ENCODE peak calls at places on chromosomes 7 and 10, in five cellular contexts. N is vagina; X is NCI-H1092; B is activated naive CD4-positive, alpha-beta T cell; R is heart left ventricle. O is an unnamed sample.

GRCh38 chr7:25735674-25736242 is 416.2 kb upstream of the NFE2L3 start:
- DNase-seq in X (no peak), R (no peak), B (no peak), N (no peak), O (no peak)

GRCh38 chr10:17428616-17429097 is 25.7 kb downstream of the ST8SIA6 start:
- DNase-seq in N (no peak), X (no peak), B (peak; percentile 13), R (no peak), O (no peak)

GRCh38 chr7:150941351-150941982 is 36.7 kb downstream of the KCNH2 start:
- DNase-seq in B (no peak), X (no peak), N (no peak), R (no peak), O (no peak)

GRCh38 chr7:29464693-29465092 is 98.9 kb upstream of the PRR15 start:
- DNase-seq in N (no peak), X (no peak), B (no peak), R (no peak), O (no peak)

GRCh38 chr10:121306159-121306673 is 292.0 kb downstream of the FGFR2 start:
- DNase-seq in R (no peak), B (no peak), N (no peak), X (no peak), O (no peak)

GRCh38 chr10:112778579-112778978 is 171.5 kb upstream of the TCF7L2 start:
- DNase-seq in X (no peak), B (no peak), R (no peak), N (no peak), O (no peak)

GRCh38 chr7:29607889-29608288 is 44.3 kb downstream of the PRR15 start:
- DNase-seq in X (no peak), B (no peak), N (no peak), R (no peak), O (no peak)

GRCh38 chr10:129541748-129542487 is 74.9 kb downstream of the MGMT start:
- DNase-seq in R (no peak), N (no peak), B (no peak), X (no peak), O (no peak)

GRCh38 chr10:79068203-79068561 is 584 bp upstream of the ZMIZ1 start:
- DNase-seq in N (no peak), B (no peak), R (no peak), X (no peak), O (no peak)

GRCh38 chr10:90306187-90306586 is 551.7 kb downstream of the HTR7 start:
- DNase-seq in N (no peak), R (no peak), X (no peak), B (no peak), O (no peak)

GRCh38 chr7:1009747-1010146 is 26.8 kb downstream of the CYP2W1 start:
- DNase-seq in N (no peak), X (no peak), B (no peak), R (no peak), O (no peak)

GRCh38 chr7:69962077-69962855 is 364.0 kb downstream of the AUTS2 start:
- DNase-seq in B (no peak), N (no peak), R (peak; percentile 75), X (peak; percentile 73), O (no peak)

GRCh38 chr10:79946270-79947082 is 2.4 kb downstream of the SFTPD start:
- DNase-seq in B (no peak), X (no peak), R (no peak), N (peak; percentile 76), O (no peak)

GRCh38 chr10:128043259-128044045 is 82.8 kb downstream of the MKI67 start:
- DNase-seq in B (no peak), N (no peak), X (no peak), R (no peak), O (no peak)

GRCh38 chr10:116748041-116748440 is 5.7 kb upstream of the HSPA12A start:
- DNase-seq in B (no peak), N (no peak), R (no peak), X (no peak), O (no peak)

GRCh38 chr7:37732253-37732652 is 48.7 kb downstream of the GPR141 start:
- DNase-seq in N (no peak), R (peak; percentile 49), B (no peak), X (no peak), O (peak; percentile 70)

GRCh38 chr7:145534301-145534700 is 582.3 kb upstream of the CNTNAP2 start:
- DNase-seq in X (no peak), B (no peak), N (no peak), R (no peak), O (no peak)

GRCh38 chr10:5546891-5547683 is 22.3 kb downstream of the CALML3 start:
- DNase-seq in X (no peak), B (no peak), R (no peak), N (no peak), O (no peak)

GRCh38 chr10:34766811-34767516 is 48.1 kb downstream of the PARD3 start:
- DNase-seq in R (no peak), B (no peak), X (no peak), N (no peak), O (no peak)

GRCh38 chr7:149081914-149082313 is 8.6 kb downstream of the ZNF786 start:
- DNase-seq in N (no peak), R (no peak), B (no peak), X (no peak), O (peak; percentile 31)

GRCh38 chr7:29345590-29345989 is 151.0 kb downstream of the CHN2 start:
- DNase-seq in X (peak; percentile 37), N (no peak), R (peak; percentile 37), B (no peak), O (peak; percentile 72)

GRCh38 chr7:45897042-45897690 is 8.9 kb downstream of the IGFBP1 start:
- DNase-seq in X (no peak), N (no peak), B (no peak), R (no peak), O (no peak)

GRCh38 chr7:129401968-129402860 is 32.0 kb upstream of the STRIP2 start:
- DNase-seq in B (no peak), N (no peak), X (no peak), R (no peak), O (peak; percentile 73)

GRCh38 chr7:156667110-156667436 is 26.5 kb downstream of the RNF32 start:
- DNase-seq in N (no peak), X (no peak), R (no peak), B (no peak), O (no peak)

GRCh38 chr7:158397885-158398284 is 189.7 kb downstream of the PTPRN2 start:
- DNase-seq in X (no peak), R (no peak), B (no peak), N (no peak), O (no peak)

GRCh38 chr10:110016037-110016436 is 8.3 kb downstream of the ADD3 start:
- DNase-seq in X (no peak), B (no peak), N (no peak), R (no peak), O (peak; percentile 48)

GRCh38 chr10:22993314-22993713 is 65.5 kb downstream of the ARMC3 start:
- DNase-seq in R (no peak), X (no peak), N (no peak), B (no peak), O (no peak)

GRCh38 chr10:72088879-72089585 is 681 bp upstream of the SPOCK2 start:
- DNase-seq in B (peak; percentile 32), R (peak; percentile 62), X (peak; percentile 24), N (no peak), O (no peak)

GRCh38 chr7:34675749-34676374 is 17.8 kb downstream of the NPSR1 start:
- DNase-seq in X (peak; percentile 7), B (no peak), R (no peak), N (no peak), O (peak; percentile 64)

GRCh38 chr10:73095479-73096021 is 1.1 kb downstream of the P4HA1 start:
- DNase-seq in B (no peak), X (no peak), N (no peak), R (peak; percentile 71), O (peak; percentile 70)

GRCh38 chr7:70833726-70834125 is 298.2 kb upstream of the GALNT17 start:
- DNase-seq in X (no peak), B (no peak), N (no peak), R (no peak), O (no peak)

GRCh38 chr7:46315891-46316290 is 394.8 kb upstream of the IGFBP3 start:
- DNase-seq in N (no peak), X (no peak), B (no peak), R (no peak), O (no peak)

GRCh38 chr7:109126404-109127050 is 556.9 kb downstream of the DNAJB9 start:
- DNase-seq in N (no peak), X (no peak), B (no peak), R (no peak), O (no peak)

GRCh38 chr7:26515462-26515861 is 223.8 kb downstream of the SNX10 start:
- DNase-seq in X (peak; percentile 64), R (no peak), N (no peak), B (no peak), O (no peak)

O was measured in SK-MEL-5.